ENCODE peak calls at places on chromosomes 16 and 17, in six cellular contexts. Y is AG08396; Z is smooth muscle cell of the brain vasculature; Q is stimulated activated naive B cell treated with anti-CD40 and anti-IgM and Interleukin-4, amounts not matched to agents 10 μg/mL and 1 μg/mL and 100 μg/mL, for 72 hours; P is nucleus accumbens; K is EL. T is an unnamed sample.

GRCh38 chr17:81712468-81713003 is 452 bp downstream of the SLC25A10 start:
- DNase-seq in Y (peak), Z (no peak), Q (no peak), P (no peak), K (peak), T (no peak)

GRCh38 chr17:33055746-33056145 is 64.1 kb downstream of the SPACA3 start:
- DNase-seq in Y (no peak), Z (no peak), Q (no peak), P (no peak), K (no peak), T (no peak)

GRCh38 chr17:47905221-47905733 is 9.2 kb downstream of the SP2 start:
- DNase-seq in Y (peak), Z (peak), Q (no peak), P (peak), K (peak), T (no peak)

GRCh38 chr16:73071131-73071940 is 23.4 kb upstream of the ZFHX3 start:
- DNase-seq in Y (no peak), Z (no peak), Q (no peak), P (no peak), K (peak), T (no peak)

GRCh38 chr17:36993227-36993626 is 44.5 kb downstream of the AATF start:
- DNase-seq in Y (no peak), Z (no peak), Q (no peak), P (no peak), K (no peak), T (no peak)

GRCh38 chr17:16989953-16990860 is 18.3 kb upstream of the TNFRSF13B start:
- DNase-seq in Y (peak), Z (no peak), Q (no peak), P (no peak), K (peak), T (no peak)

GRCh38 chr16:87361916-87362619 is 21.5 kb downstream of the FBXO31 start:
- DNase-seq in Y (no peak), Z (no peak), Q (no peak), P (no peak), K (no peak), T (no peak)

GRCh38 chr16:57627184-57627871 is 1.1 kb upstream of the ADGRG1 start:
- DNase-seq in Y (peak), Z (peak), Q (no peak), P (no peak), K (peak), T (no peak)

GRCh38 chr17:31724619-31725018 is 134.4 kb downstream of the COPRS start:
- DNase-seq in Y (no peak), Z (no peak), Q (no peak), P (no peak), K (peak), T (no peak)

GRCh38 chr16:24879684-24880083 is 33.9 kb downstream of the SLC5A11 start:
- DNase-seq in Y (no peak), Z (no peak), Q (no peak), P (no peak), K (no peak), T (no peak)